ENCODE peak calls at places on chromosomes 4 and X, in four cellular contexts. V is tibial nerve, F is upper lobe of left lung, X is spleen. R is an unnamed sample. For H3K4me1, the result is how much of the 10 kb centered on the place peaks cover.

GRCh38 chr4:12595489-12595888 is 888.7 kb downstream of the RAB28 start:
- DNase-seq in X (no peak), F (no peak), V (no peak), R (no peak)

GRCh38 chr4:6402566-6403399 is 69.6 kb downstream of the PPP2R2C start:
- DNase-seq in X (no peak), F (no peak), V (no peak), R (no peak)

GRCh38 chr4:149999485-150000074 is 78.7 kb upstream of the DCLK2 start:
- DNase-seq in F (no peak), X (no peak), V (no peak), R (no peak)

GRCh38 chr4:57265831-57266582 is 155.8 kb upstream of the IGFBP7 start:
- DNase-seq in X (no peak), V (no peak), F (no peak), R (no peak)

GRCh38 chr4:5773271-5773555 is 62.2 kb downstream of the EVC start:
- DNase-seq in V (no peak), F (no peak), X (no peak), R (no peak)

GRCh38 chr4:158496030-158496741 is 25.5 kb upstream of the RXFP1 start:
- DNase-seq in V (no peak), X (no peak), F (no peak), R (peak)

GRCh38 chr4:96194993-96195392 is 355.1 kb downstream of the PDHA2 start:
- DNase-seq in F (no peak), V (no peak), X (no peak), R (no peak)

GRCh38 chr4:76905521-76905920 is 7.6 kb upstream of the SOWAHB start:
- DNase-seq in V (no peak), F (no peak), X (no peak), R (no peak)

GRCh38 chrX:38214551-38214950 is 6.1 kb downstream of the SRPX start:
- DNase-seq in V (no peak), F (no peak), X (no peak), R (no peak)

GRCh38 chr4:48815483-48815882 is 15.4 kb upstream of the OCIAD1 start:
- DNase-seq in X (no peak), F (no peak), V (no peak), R (no peak)

GRCh38 chrX:114451397-114451796 is 132.5 kb upstream of the HTR2C start:
- DNase-seq in V (no peak), F (no peak), X (no peak), R (no peak)

GRCh38 chr4:98601719-98602118 is 56.7 kb downstream of the TSPAN5 start:
- DNase-seq in X (no peak), V (no peak), F (no peak), R (no peak)

GRCh38 chr4:36322921-36323354 is 41.5 kb downstream of the DTHD1 start:
- DNase-seq in X (no peak), V (no peak), F (no peak), R (no peak)

GRCh38 chrX:37781808-37782207 is 1.9 kb downstream of the CYBB start:
- DNase-seq in X (no peak), V (no peak), F (no peak), R (no peak)

GRCh38 chr4:140152015-140152703 is 1.8 kb downstream of the MAML3 start:
- DNase-seq in X (peak), F (peak), V (peak), R (peak)

GRCh38 chr4:140150886-140151699 is 2.9 kb downstream of the MAML3 start:
- DNase-seq in X (peak), V (peak), F (peak), R (peak)

GRCh38 chr4:140151700-140152014 is 2.3 kb downstream of the MAML3 start:
- DNase-seq in X (no peak), V (peak), F (no peak), R (peak)

GRCh38 chr4:140150636-140150885 is 3.4 kb downstream of the MAML3 start:
- DNase-seq in X (no peak), F (no peak), V (peak), R (no peak)

DNA sequence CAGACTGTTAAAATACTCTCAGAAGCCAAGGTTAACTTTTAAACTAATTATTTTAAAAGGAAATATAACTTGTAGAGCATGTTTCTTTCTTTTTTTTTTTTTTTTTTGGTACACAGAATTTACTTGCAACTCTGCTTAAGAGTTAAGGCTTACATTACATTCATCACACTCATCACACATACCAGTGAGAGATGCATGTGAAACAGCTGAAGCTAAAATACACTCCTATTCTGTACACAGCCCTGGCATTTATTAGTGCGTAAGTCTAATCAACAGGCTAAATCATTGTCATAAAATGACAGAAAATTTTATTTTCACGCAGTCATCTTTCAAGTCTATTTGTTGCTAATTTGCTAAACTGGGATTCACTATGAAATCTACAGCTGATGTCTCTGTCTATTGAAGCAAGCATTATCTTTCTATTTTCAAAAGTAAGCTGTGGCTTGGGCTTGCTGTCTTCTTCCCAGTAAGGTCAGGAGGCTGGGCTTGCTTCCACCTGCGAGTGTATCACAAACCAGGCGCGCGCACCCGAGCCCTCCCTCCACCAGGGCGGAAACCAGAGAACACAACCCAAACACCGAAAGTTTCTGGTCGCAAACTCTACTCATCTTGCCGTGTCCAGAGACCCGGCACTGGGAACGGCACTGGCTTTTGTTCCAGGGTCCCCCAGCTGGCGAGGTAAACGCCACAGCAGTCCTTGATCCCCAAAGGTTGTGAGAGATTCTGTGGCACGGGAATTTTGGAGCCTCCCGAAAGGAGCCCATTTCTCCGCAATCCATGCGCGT is 3.9 kb downstream of the MAML3 start:
- DNase-seq in F (peak), V (peak), X (peak), R (peak)
- TF ChIP-seq CTCF in F (peak), V (peak), X (no peak), R (no peak)

DNA sequence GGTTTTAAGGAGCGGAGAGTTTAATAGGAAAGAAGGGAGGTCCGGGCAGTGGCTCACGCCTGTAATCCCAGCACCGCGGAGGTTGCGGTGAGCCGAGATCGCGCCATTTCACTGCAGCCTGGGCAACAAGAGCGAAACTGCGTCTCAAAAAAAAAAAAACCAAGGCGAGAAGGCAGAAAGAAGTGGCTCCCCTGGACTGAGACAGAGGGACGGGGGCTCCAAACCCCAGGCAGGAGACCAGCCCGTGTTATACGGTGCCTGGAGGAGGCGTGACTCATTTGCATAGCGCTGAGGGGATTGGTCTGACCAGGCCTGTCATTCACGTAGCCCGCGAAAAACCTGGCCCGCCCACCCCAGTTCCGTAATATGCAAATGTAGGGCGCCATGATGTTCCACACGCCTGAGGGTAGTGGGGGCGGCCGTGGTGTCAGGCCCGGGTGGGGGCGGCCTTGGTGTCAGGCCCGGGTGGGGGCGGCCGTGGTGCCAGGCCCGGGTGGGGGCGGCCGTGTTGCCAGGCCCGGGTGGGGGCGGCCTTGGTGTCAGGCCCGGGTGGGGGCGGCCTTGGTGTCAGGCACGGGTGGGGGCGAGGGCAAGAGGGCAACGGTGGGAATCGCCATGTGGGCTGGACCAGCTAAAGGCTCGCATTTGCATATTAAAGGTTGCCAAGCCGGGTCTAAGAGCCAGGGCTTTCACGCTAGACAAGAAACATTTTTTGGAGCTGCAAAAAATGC is 2.1 kb downstream of the PLCXD1 start:
- DNase-seq in X (peak), F (peak), V (peak), R (peak)
- TF ChIP-seq POLR2A in X (no peak), F (no peak), V (no peak), R (no peak)

GRCh38 chr4:53365486-53366300 is at the start of gene SCFD2:
- DNase-seq in V (peak), X (peak), F (peak), R (peak)

GRCh38 chr4:53365121-53365485 is 758 bp downstream of the SCFD2 start:
- DNase-seq in V (no peak), F (no peak), X (no peak), R (no peak)

GRCh38 chr4:53364624-53365023 is 1.2 kb downstream of the SCFD2 start:
- DNase-seq in F (no peak), V (no peak), X (no peak), R (no peak)

GRCh38 chr4:53362093-53362492 is 3.8 kb downstream of the SCFD2 start:
- DNase-seq in F (no peak), V (no peak), X (no peak), R (no peak)

DNA sequence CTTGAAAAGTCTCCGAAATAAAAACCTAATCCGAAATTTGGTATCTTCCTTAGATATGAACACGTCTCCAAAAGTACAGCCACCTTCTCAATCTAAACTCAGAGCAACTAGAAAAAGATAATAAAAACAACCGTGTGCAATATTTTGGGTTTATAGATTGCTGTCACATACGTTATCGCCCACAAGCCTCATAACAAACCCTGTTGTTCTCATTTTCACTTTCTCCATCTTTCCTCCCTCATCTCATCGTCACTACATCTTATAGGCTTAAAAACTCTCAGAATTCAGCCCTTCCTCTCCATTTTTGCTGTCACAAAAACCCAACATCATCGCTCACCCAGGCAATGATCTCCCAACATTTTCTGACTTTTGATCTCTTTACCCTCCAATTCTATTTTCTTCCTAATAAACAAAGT is 448 bp upstream of the SCFD2 start:
- DNase-seq in X (no peak), V (no peak), F (no peak), R (no peak)
- H3K4me1 ChIP-seq in X (under half), V (under half), F (under half), R (under half)

DNA sequence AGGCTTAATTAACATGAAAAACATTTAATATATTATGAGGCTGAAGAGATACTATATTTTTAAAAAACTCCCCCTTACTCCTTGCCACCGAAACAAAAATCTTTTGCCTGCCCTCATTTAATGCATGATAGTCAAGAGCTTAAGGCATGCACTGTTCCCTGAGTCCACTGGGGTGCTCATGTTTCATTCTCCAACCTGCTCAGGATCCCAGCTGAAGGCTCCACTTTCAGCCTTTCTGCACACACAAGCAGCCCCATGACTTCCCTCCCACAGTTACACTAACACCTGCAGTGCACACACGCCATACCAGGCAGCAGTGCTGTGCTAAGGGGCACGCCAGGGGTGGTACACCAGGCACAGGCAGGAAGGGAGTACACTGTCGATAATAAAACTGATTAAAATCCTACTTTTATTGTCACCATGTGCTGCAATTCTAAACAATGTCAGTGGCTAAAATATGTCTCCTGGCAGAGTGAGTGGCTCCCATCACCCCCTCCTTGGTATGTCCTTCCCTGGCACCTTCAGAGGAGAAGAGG is 385.2 kb downstream of the BMPR1B start:
- DNase-seq in V (no peak), F (no peak), X (no peak), R (no peak)
- TF ChIP-seq CTCF in V (no peak), F (no peak), X (no peak), R (no peak)

GRCh38 chrX:2495595-2495994 is 5.2 kb downstream of the DHRSX start:
- DNase-seq in X (peak), V (no peak), F (no peak), R (no peak)
- TF ChIP-seq POLR2A in X (no peak), V (no peak), F (no peak), R (no peak)

GRCh38 chr4:86967798-86968197 is 33.0 kb downstream of the AFF1 start:
- DNase-seq in V (no peak), F (no peak), X (no peak), R (no peak)
- H3K4me1 ChIP-seq in V (under half), F (under half), X (under half), R (under half)

R was measured in right lobe of liver.